ENCODE peak calls at places on chromosomes 5 and 9, in seven cellular contexts. A is HepG2, R is heart left ventricle, J is uterus, U is HCT116, I is GM12878, N is sigmoid colon. Z is an unnamed sample.
A peak's percentile ranks its signal among the peaks of the same experiment; 100 is the strongest.

GRCh38 chr9:419571-420156 is 205.0 kb downstream of the DOCK8 start:
- DNase-seq in A (no peak), I (no peak), J (no peak), N (no peak), R (no peak), U (no peak), Z (no peak)

GRCh38 chr5:73412597-73412988 is 36.0 kb downstream of the FOXD1 start:
- DNase-seq in A (no peak), I (no peak), N (no peak), R (no peak), J (no peak), U (no peak), Z (no peak)

GRCh38 chr9:78783743-78784142 is 486.8 kb downstream of the PSAT1 start:
- DNase-seq in J (no peak), N (no peak), A (no peak), R (no peak), U (no peak), I (no peak), Z (no peak)

GRCh38 chr9:131943397-131943796 is 136.3 kb downstream of the MED27 start:
- DNase-seq in U (no peak), I (no peak), A (no peak), N (no peak), R (no peak), J (no peak), Z (peak; percentile 23)

GRCh38 chr5:2594701-2595100 is 156.8 kb downstream of the IRX2 start:
- DNase-seq in J (no peak), R (no peak), I (no peak), A (no peak), U (no peak), N (no peak), Z (no peak)

GRCh38 chr9:38761999-38762398 is 42.1 kb upstream of the FAM240B start:
- DNase-seq in R (no peak), U (no peak), J (no peak), N (no peak), I (no peak), A (no peak), Z (no peak)

GRCh38 chr5:10524376-10525123 is 39.3 kb upstream of the ANKRD33B start:
- DNase-seq in R (no peak), U (no peak), I (no peak), N (no peak), J (no peak), A (no peak), Z (no peak)

GRCh38 chr5:122673343-122673742 is 101.5 kb upstream of the SNX2 start:
- DNase-seq in I (no peak), J (peak; percentile 13), A (no peak), U (no peak), N (no peak), R (no peak), Z (no peak)

GRCh38 chr5:113005454-113005853 is 28.9 kb downstream of the DCP2 start:
- DNase-seq in A (no peak), U (no peak), N (no peak), J (no peak), R (no peak), I (no peak), Z (no peak)

GRCh38 chr5:38948501-38948900 is 102.7 kb downstream of the OSMR start:
- DNase-seq in R (no peak), J (no peak), I (no peak), A (no peak), U (no peak), N (no peak), Z (no peak)

GRCh38 chr5:61407706-61408105 is 75.6 kb downstream of the ZSWIM6 start:
- DNase-seq in J (no peak), U (no peak), A (no peak), N (no peak), R (no peak), I (no peak), Z (no peak)

GRCh38 chr5:96588551-96588950 is 73.6 kb upstream of the CAST start:
- DNase-seq in J (no peak), I (no peak), R (no peak), U (no peak), A (no peak), N (no peak), Z (no peak)

GRCh38 chr9:110538169-110538568 is 41.4 kb downstream of the SVEP1 start:
- DNase-seq in J (no peak), I (no peak), N (no peak), R (no peak), U (no peak), A (no peak), Z (no peak)

GRCh38 chr5:36279054-36279698 is 22.5 kb downstream of the RANBP3L start:
- DNase-seq in N (no peak), R (no peak), A (no peak), U (no peak), J (no peak), I (no peak), Z (no peak)

GRCh38 chr9:113620377-113621161 is 157.0 kb downstream of the RGS3 start:
- DNase-seq in R (no peak), U (peak; percentile 56), I (no peak), N (peak; percentile 91), A (peak; percentile 77), J (peak; percentile 85), Z (peak; percentile 73)

GRCh38 chr5:95619518-95620029 is 313 bp upstream of the GPR150 start:
- DNase-seq in A (no peak), I (no peak), N (no peak), J (no peak), R (no peak), U (no peak), Z (no peak)

GRCh38 chr9:2059131-2059929 is 44.2 kb downstream of the SMARCA2 start:
- DNase-seq in R (no peak), N (no peak), J (no peak), A (no peak), U (no peak), I (no peak), Z (no peak)

GRCh38 chr5:141808857-141809256 is 69.4 kb downstream of the PCDH1 start:
- DNase-seq in I (no peak), U (no peak), N (no peak), R (no peak), J (no peak), A (no peak), Z (no peak)

GRCh38 chr5:14501353-14502162 is 80.0 kb upstream of the OTULINL start:
- DNase-seq in U (no peak), J (no peak), I (no peak), A (no peak), N (no peak), R (no peak), Z (no peak)

GRCh38 chr5:77277764-77278163 is 67.3 kb downstream of the PDE8B start:
- DNase-seq in I (no peak), A (no peak), R (no peak), U (no peak), N (no peak), J (no peak), Z (no peak)

GRCh38 chr5:77281969-77282336 is 71.5 kb downstream of the PDE8B start:
- DNase-seq in N (no peak), R (no peak), I (no peak), J (no peak), U (no peak), A (no peak), Z (no peak)

GRCh38 chr5:77280036-77280435 is 69.6 kb downstream of the PDE8B start:
- DNase-seq in R (no peak), J (no peak), A (no peak), N (no peak), U (no peak), I (no peak), Z (no peak)

GRCh38 chr5:77285442-77285841 is 75.0 kb downstream of the PDE8B start:
- DNase-seq in R (no peak), A (no peak), J (no peak), N (no peak), U (no peak), I (no peak), Z (no peak)

DNA sequence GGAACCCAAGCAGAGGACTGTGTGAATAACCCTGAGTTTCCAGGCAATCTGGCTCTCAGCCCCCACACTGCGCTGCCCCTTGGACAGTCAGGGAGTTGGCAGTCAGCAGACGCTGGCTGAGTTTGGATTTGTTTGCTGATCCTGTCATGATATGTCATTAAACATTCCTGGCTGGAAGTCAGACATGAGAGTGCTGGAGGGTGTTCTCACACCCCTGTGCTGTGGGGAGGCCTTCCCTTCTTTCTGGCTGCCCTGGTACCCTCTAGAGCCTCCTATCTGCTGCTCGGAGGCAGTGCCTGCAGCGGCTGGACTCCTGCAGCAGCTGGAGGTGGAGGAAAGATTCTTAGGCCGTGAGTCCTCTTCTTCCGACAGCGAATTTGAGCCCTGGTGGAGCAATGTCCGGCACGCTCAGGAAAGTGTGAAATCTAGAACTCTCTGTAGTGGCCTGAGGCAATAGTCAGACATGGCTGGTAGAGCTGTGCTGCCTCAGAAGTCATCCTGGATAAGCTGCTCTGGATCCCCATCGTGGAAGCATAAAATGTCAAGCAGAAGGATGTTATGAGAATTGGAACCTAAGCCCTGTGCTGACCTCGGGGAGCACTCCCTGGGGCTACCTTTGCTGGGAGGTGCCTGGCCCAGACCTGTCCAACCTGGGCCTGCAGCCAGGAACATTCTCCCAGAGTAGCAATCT is 72.0 kb downstream of the PDE8B start:
- DNase-seq in I (no peak), J (peak; percentile 45), N (no peak), U (no peak), R (no peak), A (no peak), Z (peak; percentile 33)
- H3K4me3 ChIP-seq in I (no peak overlapping the region), J (no peak overlapping the region), N (no peak overlapping the region), U (no peak overlapping the region), R (no peak overlapping the region), A (no peak overlapping the region), Z (no peak overlapping the region)

GRCh38 chr9:37037137-37037743 is 3.2 kb upstream of the PAX5 start:
- DNase-seq in N (no peak), R (no peak), A (no peak), I (no peak), U (no peak), J (no peak), Z (no peak)
- TF ChIP-seq POLR2A in N (no peak), R (no peak), A (no peak), I (peak; percentile 2), U (no peak), J (no peak), Z (no peak)

GRCh38 chr5:136382071-136382470 is 16.7 kb upstream of the TRPC7 start:
- DNase-seq in N (no peak), I (no peak), U (no peak), J (no peak), A (no peak), R (no peak), Z (no peak)
- H3K4me3 ChIP-seq in N (no peak overlapping the region), I (no peak overlapping the region), U (no peak overlapping the region), J (no peak overlapping the region), A (no peak overlapping the region), R (no peak overlapping the region), Z (no peak overlapping the region)

GRCh38 chr9:124354364-124355031 is 60.7 kb downstream of the PSMB7 start:
- DNase-seq in I (no peak), J (no peak), A (no peak), U (no peak), N (no peak), R (no peak), Z (no peak)

GRCh38 chr9:124355032-124355940 is 60.0 kb downstream of the PSMB7 start:
- DNase-seq in U (no peak), I (no peak), N (no peak), J (no peak), A (no peak), R (peak; percentile 36), Z (no peak)

GRCh38 chr9:124357591-124358361 is 57.5 kb downstream of the PSMB7 start:
- DNase-seq in I (no peak), A (no peak), N (no peak), U (no peak), R (no peak), J (no peak), Z (no peak)

GRCh38 chr9:124356745-124357390 is 58.4 kb downstream of the PSMB7 start:
- DNase-seq in N (no peak), R (no peak), J (no peak), A (no peak), I (no peak), U (no peak), Z (no peak)

GRCh38 chr9:124355941-124356744 is 59.1 kb downstream of the PSMB7 start:
- DNase-seq in J (no peak), N (no peak), U (no peak), I (no peak), R (no peak), A (no peak), Z (no peak)
- TF ChIP-seq POLR2A in J (no peak), N (no peak), U (no peak), I (peak; percentile 6), R (no peak), A (no peak), Z (no peak)

Z was measured in prostate gland.